ENCODE peak calls at places on chromosomes 6 and 20, in eight cellular contexts. One of them, this sample, is unnamed.

GRCh38 chr6:151609146-151609962 is 115.5 kb downstream of the CCDC170 start:
- DNase-seq in GM23338: no peak
- DNase-seq in fibroblast of lung: no peak
- DNase-seq in lung: no peak
- DNase-seq in prostate gland: no peak
- DNase-seq in CD8-positive, alpha-beta memory T cell: no peak
- DNase-seq in IMR-90: no peak
- DNase-seq in hepatocyte: no peak
- DNase-seq in this sample: no peak

GRCh38 chr20:63863798-63864544 is 1.1 kb upstream of the TPD52L2 start:
- DNase-seq in GM23338: peak; percentile 86
- DNase-seq in fibroblast of lung: peak; percentile 78
- DNase-seq in lung: peak; percentile 89
- DNase-seq in prostate gland: peak; percentile 68
- DNase-seq in CD8-positive, alpha-beta memory T cell: peak; percentile 87
- DNase-seq in IMR-90: peak; percentile 78
- DNase-seq in hepatocyte: peak; percentile 92
- DNase-seq in this sample: no peak

GRCh38 chr6:40722553-40723258 is 135.5 kb upstream of the LRFN2 start:
- DNase-seq in GM23338: no peak
- DNase-seq in fibroblast of lung: no peak
- DNase-seq in lung: no peak
- DNase-seq in prostate gland: no peak
- DNase-seq in CD8-positive, alpha-beta memory T cell: no peak
- DNase-seq in IMR-90: peak; percentile 6
- DNase-seq in hepatocyte: peak; percentile 68
- DNase-seq in this sample: no peak

GRCh38 chr6:129248976-129249375 is 366.0 kb downstream of the LAMA2 start:
- DNase-seq in GM23338: no peak
- DNase-seq in fibroblast of lung: no peak
- DNase-seq in lung: no peak
- DNase-seq in prostate gland: no peak
- DNase-seq in CD8-positive, alpha-beta memory T cell: no peak
- DNase-seq in IMR-90: no peak
- DNase-seq in hepatocyte: no peak
- DNase-seq in this sample: no peak

GRCh38 chr6:36123270-36124139 is 6.8 kb upstream of the MAPK13 start:
- DNase-seq in GM23338: peak; percentile 94
- DNase-seq in fibroblast of lung: peak; percentile 80
- DNase-seq in lung: peak; percentile 88
- DNase-seq in prostate gland: peak; percentile 67
- DNase-seq in CD8-positive, alpha-beta memory T cell: peak; percentile 93
- DNase-seq in IMR-90: peak; percentile 69
- DNase-seq in hepatocyte: peak; percentile 90
- DNase-seq in this sample: peak; percentile 41

GRCh38 chr6:38715016-38715809 is at the start of gene DNAH8:
- DNase-seq in GM23338: peak; percentile 58
- DNase-seq in fibroblast of lung: no peak
- DNase-seq in lung: no peak
- DNase-seq in prostate gland: no peak
- DNase-seq in CD8-positive, alpha-beta memory T cell: no peak
- DNase-seq in IMR-90: no peak
- DNase-seq in hepatocyte: no peak
- DNase-seq in this sample: no peak

GRCh38 chr6:83518946-83519489 is 6.7 kb downstream of the PRSS35 start:
- DNase-seq in GM23338: peak; percentile 23
- DNase-seq in fibroblast of lung: peak; percentile 53
- DNase-seq in lung: no peak
- DNase-seq in prostate gland: no peak
- DNase-seq in CD8-positive, alpha-beta memory T cell: no peak
- DNase-seq in IMR-90: peak; percentile 58
- DNase-seq in hepatocyte: no peak
- DNase-seq in this sample: no peak

GRCh38 chr6:136566851-136567250 is 16.6 kb upstream of the MAP7 start:
- DNase-seq in GM23338: no peak
- DNase-seq in fibroblast of lung: no peak
- DNase-seq in lung: no peak
- DNase-seq in prostate gland: no peak
- DNase-seq in CD8-positive, alpha-beta memory T cell: no peak
- DNase-seq in IMR-90: no peak
- DNase-seq in hepatocyte: no peak
- DNase-seq in this sample: no peak

GRCh38 chr6:147970970-147971369 is 371.7 kb upstream of the SASH1 start:
- DNase-seq in GM23338: peak; percentile 32
- DNase-seq in fibroblast of lung: peak; percentile 47
- DNase-seq in lung: no peak
- DNase-seq in prostate gland: no peak
- DNase-seq in CD8-positive, alpha-beta memory T cell: no peak
- DNase-seq in IMR-90: peak; percentile 5
- DNase-seq in hepatocyte: no peak
- DNase-seq in this sample: no peak

GRCh38 chr6:5082487-5083306 is 2.4 kb upstream of the PPP1R3G start:
- DNase-seq in GM23338: no peak
- DNase-seq in fibroblast of lung: peak; percentile 85
- DNase-seq in lung: no peak
- DNase-seq in prostate gland: no peak
- DNase-seq in CD8-positive, alpha-beta memory T cell: no peak
- DNase-seq in IMR-90: peak; percentile 81
- DNase-seq in hepatocyte: peak; percentile 60
- DNase-seq in this sample: no peak

GRCh38 chr6:24600903-24601302 is 45.1 kb downstream of the KIAA0319 start:
- DNase-seq in GM23338: peak; percentile 72
- DNase-seq in fibroblast of lung: no peak
- DNase-seq in lung: no peak
- DNase-seq in prostate gland: no peak
- DNase-seq in CD8-positive, alpha-beta memory T cell: no peak
- DNase-seq in IMR-90: no peak
- DNase-seq in hepatocyte: no peak
- DNase-seq in this sample: no peak

GRCh38 chr20:4488407-4489339 is 233.0 kb upstream of the PRND start:
- DNase-seq in GM23338: no peak
- DNase-seq in fibroblast of lung: peak; percentile 59
- DNase-seq in lung: no peak
- DNase-seq in prostate gland: no peak
- DNase-seq in CD8-positive, alpha-beta memory T cell: no peak
- DNase-seq in IMR-90: peak; percentile 85
- DNase-seq in hepatocyte: no peak
- DNase-seq in this sample: no peak

GRCh38 chr20:31719644-31720485 is 2.8 kb downstream of the BCL2L1 start:
- DNase-seq in GM23338: peak; percentile 90
- DNase-seq in fibroblast of lung: no peak
- DNase-seq in lung: peak; percentile 49
- DNase-seq in prostate gland: peak; percentile 79
- DNase-seq in CD8-positive, alpha-beta memory T cell: no peak
- DNase-seq in IMR-90: no peak
- DNase-seq in hepatocyte: peak; percentile 72
- DNase-seq in this sample: no peak

DNA sequence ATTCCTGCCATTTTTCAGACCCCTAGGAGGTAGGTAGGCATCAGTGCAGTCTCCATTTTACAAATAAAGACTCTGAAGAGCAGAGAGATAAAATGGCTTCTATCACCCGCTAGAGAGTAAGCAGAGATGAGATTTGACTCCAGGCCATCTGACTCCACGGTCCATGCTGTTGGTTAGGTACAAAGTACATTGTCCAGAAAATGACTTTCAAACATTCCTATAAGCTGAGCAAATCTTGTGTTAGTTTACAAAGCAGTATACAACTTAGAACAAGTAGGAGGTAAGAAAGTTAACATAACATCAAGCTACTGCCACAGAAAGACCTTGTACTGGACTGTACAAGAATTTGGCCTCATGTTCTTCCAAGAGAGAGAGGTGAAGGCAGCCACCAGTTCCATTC is 14.9 kb downstream of the BTN1A1 start:
- DNase-seq in GM23338: no peak
- DNase-seq in fibroblast of lung: no peak
- DNase-seq in lung: no peak
- DNase-seq in prostate gland: no peak
- DNase-seq in CD8-positive, alpha-beta memory T cell: no peak
- DNase-seq in IMR-90: peak; percentile 73
- DNase-seq in hepatocyte: peak; percentile 46
- DNase-seq in this sample: no peak
- H3K4me1 ChIP-seq in GM23338: peaks cover 4% of the 10 kb centered on the region
- H3K4me1 ChIP-seq in fibroblast of lung: no peaks in the 10 kb centered on the region
- H3K4me1 ChIP-seq in lung: no peaks in the 10 kb centered on the region
- H3K4me1 ChIP-seq in prostate gland: no peaks in the 10 kb centered on the region
- H3K4me1 ChIP-seq in CD8-positive, alpha-beta memory T cell: peaks cover 2% of the 10 kb centered on the region
- H3K4me1 ChIP-seq in IMR-90: peaks cover 2% of the 10 kb centered on the region
- H3K4me1 ChIP-seq in hepatocyte: peaks cover 4% of the 10 kb centered on the region
- H3K4me1 ChIP-seq in this sample: no peaks in the 10 kb centered on the region

GRCh38 chr20:33323236-33323635 is 40.2 kb downstream of the BPIFB1 start:
- DNase-seq in GM23338: no peak
- DNase-seq in fibroblast of lung: no peak
- DNase-seq in lung: no peak
- DNase-seq in prostate gland: no peak
- DNase-seq in CD8-positive, alpha-beta memory T cell: no peak
- DNase-seq in IMR-90: no peak
- DNase-seq in hepatocyte: no peak
- DNase-seq in this sample: no peak

GRCh38 chr20:33328738-33329137 is 45.7 kb downstream of the BPIFB1 start:
- DNase-seq in GM23338: no peak
- DNase-seq in fibroblast of lung: no peak
- DNase-seq in lung: no peak
- DNase-seq in prostate gland: no peak
- DNase-seq in CD8-positive, alpha-beta memory T cell: no peak
- DNase-seq in IMR-90: no peak
- DNase-seq in hepatocyte: no peak
- DNase-seq in this sample: no peak

GRCh38 chr20:33328157-33328556 is 45.1 kb downstream of the BPIFB1 start:
- DNase-seq in GM23338: no peak
- DNase-seq in fibroblast of lung: no peak
- DNase-seq in lung: no peak
- DNase-seq in prostate gland: no peak
- DNase-seq in CD8-positive, alpha-beta memory T cell: no peak
- DNase-seq in IMR-90: no peak
- DNase-seq in hepatocyte: no peak
- DNase-seq in this sample: no peak

GRCh38 chr20:33322456-33322855 is 39.4 kb downstream of the BPIFB1 start:
- DNase-seq in GM23338: no peak
- DNase-seq in fibroblast of lung: no peak
- DNase-seq in lung: no peak
- DNase-seq in prostate gland: no peak
- DNase-seq in CD8-positive, alpha-beta memory T cell: no peak
- DNase-seq in IMR-90: no peak
- DNase-seq in hepatocyte: no peak
- DNase-seq in this sample: no peak

GRCh38 chr20:33325350-33325749 is 42.3 kb downstream of the BPIFB1 start:
- DNase-seq in GM23338: no peak
- DNase-seq in fibroblast of lung: no peak
- DNase-seq in lung: no peak
- DNase-seq in prostate gland: no peak
- DNase-seq in CD8-positive, alpha-beta memory T cell: no peak
- DNase-seq in IMR-90: no peak
- DNase-seq in hepatocyte: no peak
- DNase-seq in this sample: no peak
- H3K27ac ChIP-seq in GM23338: no peak overlapping the region
- H3K27ac ChIP-seq in fibroblast of lung: no peak overlapping the region
- H3K27ac ChIP-seq in lung: no peak overlapping the region
- H3K27ac ChIP-seq in prostate gland: no peak overlapping the region
- H3K27ac ChIP-seq in CD8-positive, alpha-beta memory T cell: no peak overlapping the region
- H3K27ac ChIP-seq in IMR-90: no peak overlapping the region
- H3K27ac ChIP-seq in hepatocyte: no peak overlapping the region
- H3K27ac ChIP-seq in this sample: no peak overlapping the region

DNA sequence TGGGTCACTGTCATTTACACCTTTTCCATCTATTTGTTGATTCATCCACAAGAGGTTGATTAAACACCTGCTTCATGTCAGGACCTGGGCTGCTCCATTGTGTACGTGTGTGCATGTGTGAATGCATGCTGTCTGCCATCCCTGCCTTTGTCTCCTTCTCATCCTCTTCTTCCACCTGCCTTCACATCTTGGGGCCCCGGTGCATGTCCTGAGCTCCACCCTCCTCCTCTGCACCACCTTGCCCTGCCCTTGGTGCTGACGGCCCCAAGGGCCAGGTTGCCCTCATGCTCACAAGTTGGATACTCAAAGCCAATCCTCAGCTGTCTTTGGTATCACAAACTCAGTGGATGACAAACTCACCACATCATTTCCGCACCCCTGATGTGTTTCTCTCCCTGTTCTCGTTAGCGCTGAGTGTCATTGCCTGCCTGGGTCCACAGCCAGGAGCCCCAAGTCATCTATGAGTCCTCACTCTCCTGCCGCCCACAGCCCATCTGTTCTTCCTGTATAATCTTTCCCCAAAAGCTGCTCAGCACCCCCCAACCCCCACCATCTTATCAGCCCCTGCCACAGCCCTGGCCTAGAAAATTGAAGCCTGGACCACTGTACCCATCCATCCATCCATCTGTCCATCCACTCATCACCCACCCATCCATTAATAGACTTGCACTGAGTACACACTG is 85.0 kb downstream of the SRC start:
- DNase-seq in GM23338: no peak
- DNase-seq in fibroblast of lung: no peak
- DNase-seq in lung: no peak
- DNase-seq in prostate gland: no peak
- DNase-seq in CD8-positive, alpha-beta memory T cell: no peak
- DNase-seq in IMR-90: no peak
- DNase-seq in hepatocyte: no peak
- DNase-seq in this sample: no peak
- H3K4me3 ChIP-seq in GM23338: no peak overlapping the region
- H3K4me3 ChIP-seq in fibroblast of lung: no peak overlapping the region
- H3K4me3 ChIP-seq in lung: no peak overlapping the region
- H3K4me3 ChIP-seq in prostate gland: no peak overlapping the region
- H3K4me3 ChIP-seq in CD8-positive, alpha-beta memory T cell: no peak overlapping the region
- H3K4me3 ChIP-seq in IMR-90: no peak overlapping the region
- H3K4me3 ChIP-seq in hepatocyte: no peak overlapping the region
- H3K4me3 ChIP-seq in this sample: no peak overlapping the region

GRCh38 chr6:101758338-101758737 is 364.8 kb downstream of the GRIK2 start:
- DNase-seq in GM23338: no peak
- DNase-seq in fibroblast of lung: no peak
- DNase-seq in lung: no peak
- DNase-seq in prostate gland: no peak
- DNase-seq in CD8-positive, alpha-beta memory T cell: no peak
- DNase-seq in IMR-90: no peak
- DNase-seq in hepatocyte: no peak
- DNase-seq in this sample: no peak

GRCh38 chr6:101765281-101765680 is 371.8 kb downstream of the GRIK2 start:
- DNase-seq in GM23338: no peak
- DNase-seq in fibroblast of lung: no peak
- DNase-seq in lung: no peak
- DNase-seq in prostate gland: no peak
- DNase-seq in CD8-positive, alpha-beta memory T cell: no peak
- DNase-seq in IMR-90: no peak
- DNase-seq in hepatocyte: no peak
- DNase-seq in this sample: no peak

GRCh38 chr6:101761124-101761601 is 367.7 kb downstream of the GRIK2 start:
- DNase-seq in GM23338: no peak
- DNase-seq in fibroblast of lung: peak; percentile 84
- DNase-seq in lung: no peak
- DNase-seq in prostate gland: no peak
- DNase-seq in CD8-positive, alpha-beta memory T cell: no peak
- DNase-seq in IMR-90: peak; percentile 79
- DNase-seq in hepatocyte: peak; percentile 24
- DNase-seq in this sample: no peak

DNA sequence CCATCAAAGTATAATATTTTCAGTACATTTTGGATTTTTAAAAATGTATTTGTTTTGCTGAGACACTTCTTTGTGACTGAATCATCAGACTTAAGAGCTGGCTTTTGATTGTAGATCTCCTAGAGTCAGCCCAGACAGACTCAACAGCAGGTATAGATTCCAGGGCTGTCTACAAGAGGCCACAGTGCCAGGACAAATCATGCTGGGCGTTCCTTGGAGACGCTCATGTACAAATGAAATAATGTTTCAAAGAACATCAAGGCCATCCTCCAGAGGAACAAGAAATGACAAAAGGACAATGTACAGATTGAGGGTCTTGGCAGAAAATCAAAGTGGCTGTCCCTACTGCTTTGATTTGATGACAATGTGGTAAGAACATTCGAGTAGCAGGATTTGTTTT is 369.3 kb downstream of the GRIK2 start:
- DNase-seq in GM23338: no peak
- DNase-seq in fibroblast of lung: no peak
- DNase-seq in lung: no peak
- DNase-seq in prostate gland: no peak
- DNase-seq in CD8-positive, alpha-beta memory T cell: no peak
- DNase-seq in IMR-90: no peak
- DNase-seq in hepatocyte: no peak
- DNase-seq in this sample: no peak
- H3K4me1 ChIP-seq in GM23338: peaks cover 59% of the 10 kb centered on the region
- H3K4me1 ChIP-seq in fibroblast of lung: peaks cover 2% of the 10 kb centered on the region
- H3K4me1 ChIP-seq in lung: peaks cover 5% of the 10 kb centered on the region
- H3K4me1 ChIP-seq in prostate gland: no peaks in the 10 kb centered on the region
- H3K4me1 ChIP-seq in CD8-positive, alpha-beta memory T cell: no peaks in the 10 kb centered on the region
- H3K4me1 ChIP-seq in IMR-90: peaks cover 7% of the 10 kb centered on the region
- H3K4me1 ChIP-seq in hepatocyte: no peaks in the 10 kb centered on the region
- H3K4me1 ChIP-seq in this sample: peaks cover 3% of the 10 kb centered on the region